ENCODE peak calls at places on chromosomes 3 and 15, in seven cellular contexts. One of them, this sample, is unnamed.

GRCh38 chr15:25455244-25455643 is 16.4 kb upstream of the UBE3A start:
- DNase-seq in breast epithelium: no peak
- DNase-seq in nephron progenitor cell: no peak
- DNase-seq in T-helper 1 cell: no peak
- DNase-seq in activated T-helper 1 cell treated with Interleukin-2 at 50 U/mL for 16 hours: no peak
- DNase-seq in stimulated activated CD4-positive, alpha-beta T cell treated with anti-CD3 and anti-CD28 coated beads, Interleukin-2, amount 100 ng/mL, for 48 hours: no peak
- DNase-seq in WTC11: no peak
- DNase-seq in this sample: no peak

GRCh38 chr3:45751537-45752242 is 44.6 kb downstream of the SLC6A20 start:
- DNase-seq in breast epithelium: no peak
- DNase-seq in nephron progenitor cell: no peak
- DNase-seq in T-helper 1 cell: no peak
- DNase-seq in activated T-helper 1 cell treated with Interleukin-2 at 50 U/mL for 16 hours: no peak
- DNase-seq in stimulated activated CD4-positive, alpha-beta T cell treated with anti-CD3 and anti-CD28 coated beads, Interleukin-2, amount 100 ng/mL, for 48 hours: no peak
- DNase-seq in WTC11: no peak
- DNase-seq in this sample: no peak

GRCh38 chr3:20064796-20065564 is 24.7 kb downstream of the KAT2B start:
- DNase-seq in breast epithelium: no peak
- DNase-seq in nephron progenitor cell: no peak
- DNase-seq in T-helper 1 cell: no peak
- DNase-seq in activated T-helper 1 cell treated with Interleukin-2 at 50 U/mL for 16 hours: no peak
- DNase-seq in stimulated activated CD4-positive, alpha-beta T cell treated with anti-CD3 and anti-CD28 coated beads, Interleukin-2, amount 100 ng/mL, for 48 hours: no peak
- DNase-seq in WTC11: no peak
- DNase-seq in this sample: no peak

GRCh38 chr3:16807441-16807840 is 77.3 kb upstream of the PLCL2 start:
- DNase-seq in breast epithelium: no peak
- DNase-seq in nephron progenitor cell: no peak
- DNase-seq in T-helper 1 cell: no peak
- DNase-seq in activated T-helper 1 cell treated with Interleukin-2 at 50 U/mL for 16 hours: no peak
- DNase-seq in stimulated activated CD4-positive, alpha-beta T cell treated with anti-CD3 and anti-CD28 coated beads, Interleukin-2, amount 100 ng/mL, for 48 hours: no peak
- DNase-seq in WTC11: no peak
- DNase-seq in this sample: no peak

GRCh38 chr3:156811092-156811862 is 14.9 kb upstream of the LEKR1 start:
- DNase-seq in breast epithelium: peak
- DNase-seq in nephron progenitor cell: no peak
- DNase-seq in T-helper 1 cell: no peak
- DNase-seq in activated T-helper 1 cell treated with Interleukin-2 at 50 U/mL for 16 hours: no peak
- DNase-seq in stimulated activated CD4-positive, alpha-beta T cell treated with anti-CD3 and anti-CD28 coated beads, Interleukin-2, amount 100 ng/mL, for 48 hours: no peak
- DNase-seq in WTC11: no peak
- DNase-seq in this sample: no peak

GRCh38 chr3:171261487-171261886 is 198.7 kb downstream of the TNIK start:
- DNase-seq in breast epithelium: no peak
- DNase-seq in nephron progenitor cell: no peak
- DNase-seq in T-helper 1 cell: no peak
- DNase-seq in activated T-helper 1 cell treated with Interleukin-2 at 50 U/mL for 16 hours: no peak
- DNase-seq in stimulated activated CD4-positive, alpha-beta T cell treated with anti-CD3 and anti-CD28 coated beads, Interleukin-2, amount 100 ng/mL, for 48 hours: no peak
- DNase-seq in WTC11: no peak
- DNase-seq in this sample: no peak

GRCh38 chr15:39642011-39642640 is 61.2 kb downstream of the THBS1 start:
- DNase-seq in breast epithelium: no peak
- DNase-seq in nephron progenitor cell: no peak
- DNase-seq in T-helper 1 cell: no peak
- DNase-seq in activated T-helper 1 cell treated with Interleukin-2 at 50 U/mL for 16 hours: no peak
- DNase-seq in stimulated activated CD4-positive, alpha-beta T cell treated with anti-CD3 and anti-CD28 coated beads, Interleukin-2, amount 100 ng/mL, for 48 hours: no peak
- DNase-seq in WTC11: no peak
- DNase-seq in this sample: no peak

GRCh38 chr3:49924683-49925082 is 4.9 kb downstream of the MON1A start:
- DNase-seq in breast epithelium: no peak
- DNase-seq in nephron progenitor cell: no peak
- DNase-seq in T-helper 1 cell: no peak
- DNase-seq in activated T-helper 1 cell treated with Interleukin-2 at 50 U/mL for 16 hours: no peak
- DNase-seq in stimulated activated CD4-positive, alpha-beta T cell treated with anti-CD3 and anti-CD28 coated beads, Interleukin-2, amount 100 ng/mL, for 48 hours: no peak
- DNase-seq in WTC11: no peak
- DNase-seq in this sample: no peak

GRCh38 chr15:39886418-39886817 is 33.6 kb downstream of the GPR176 start:
- DNase-seq in breast epithelium: no peak
- DNase-seq in nephron progenitor cell: no peak
- DNase-seq in T-helper 1 cell: no peak
- DNase-seq in activated T-helper 1 cell treated with Interleukin-2 at 50 U/mL for 16 hours: no peak
- DNase-seq in stimulated activated CD4-positive, alpha-beta T cell treated with anti-CD3 and anti-CD28 coated beads, Interleukin-2, amount 100 ng/mL, for 48 hours: no peak
- DNase-seq in WTC11: no peak
- DNase-seq in this sample: no peak

GRCh38 chr3:67522081-67522480 is 132.3 kb downstream of the SUCLG2 start:
- DNase-seq in breast epithelium: no peak
- DNase-seq in nephron progenitor cell: no peak
- DNase-seq in T-helper 1 cell: no peak
- DNase-seq in activated T-helper 1 cell treated with Interleukin-2 at 50 U/mL for 16 hours: no peak
- DNase-seq in stimulated activated CD4-positive, alpha-beta T cell treated with anti-CD3 and anti-CD28 coated beads, Interleukin-2, amount 100 ng/mL, for 48 hours: no peak
- DNase-seq in WTC11: no peak
- DNase-seq in this sample: no peak

GRCh38 chr15:62782100-62782791 is 260.3 kb upstream of the TPM1 start:
- DNase-seq in breast epithelium: peak
- DNase-seq in nephron progenitor cell: peak
- DNase-seq in T-helper 1 cell: no peak
- DNase-seq in activated T-helper 1 cell treated with Interleukin-2 at 50 U/mL for 16 hours: no peak
- DNase-seq in stimulated activated CD4-positive, alpha-beta T cell treated with anti-CD3 and anti-CD28 coated beads, Interleukin-2, amount 100 ng/mL, for 48 hours: no peak
- DNase-seq in WTC11: peak
- DNase-seq in this sample: no peak

GRCh38 chr15:77939851-77940250 is 137.7 kb downstream of the TBC1D2B start:
- DNase-seq in breast epithelium: no peak
- DNase-seq in nephron progenitor cell: no peak
- DNase-seq in T-helper 1 cell: no peak
- DNase-seq in activated T-helper 1 cell treated with Interleukin-2 at 50 U/mL for 16 hours: no peak
- DNase-seq in stimulated activated CD4-positive, alpha-beta T cell treated with anti-CD3 and anti-CD28 coated beads, Interleukin-2, amount 100 ng/mL, for 48 hours: no peak
- DNase-seq in WTC11: no peak
- DNase-seq in this sample: no peak

GRCh38 chr15:67883228-67883773 is 43.5 kb upstream of the RNU6-1 start:
- DNase-seq in breast epithelium: no peak
- DNase-seq in nephron progenitor cell: peak
- DNase-seq in T-helper 1 cell: no peak
- DNase-seq in activated T-helper 1 cell treated with Interleukin-2 at 50 U/mL for 16 hours: no peak
- DNase-seq in stimulated activated CD4-positive, alpha-beta T cell treated with anti-CD3 and anti-CD28 coated beads, Interleukin-2, amount 100 ng/mL, for 48 hours: no peak
- DNase-seq in WTC11: no peak
- DNase-seq in this sample: no peak

GRCh38 chr3:120615863-120616599 is 19.9 kb downstream of the NDUFB4 start:
- DNase-seq in breast epithelium: no peak
- DNase-seq in nephron progenitor cell: no peak
- DNase-seq in T-helper 1 cell: no peak
- DNase-seq in activated T-helper 1 cell treated with Interleukin-2 at 50 U/mL for 16 hours: no peak
- DNase-seq in stimulated activated CD4-positive, alpha-beta T cell treated with anti-CD3 and anti-CD28 coated beads, Interleukin-2, amount 100 ng/mL, for 48 hours: no peak
- DNase-seq in WTC11: no peak
- DNase-seq in this sample: no peak

GRCh38 chr3:30531017-30531570 is 75.3 kb upstream of the TGFBR2 start:
- DNase-seq in breast epithelium: no peak
- DNase-seq in nephron progenitor cell: peak
- DNase-seq in T-helper 1 cell: no peak
- DNase-seq in activated T-helper 1 cell treated with Interleukin-2 at 50 U/mL for 16 hours: no peak
- DNase-seq in stimulated activated CD4-positive, alpha-beta T cell treated with anti-CD3 and anti-CD28 coated beads, Interleukin-2, amount 100 ng/mL, for 48 hours: no peak
- DNase-seq in WTC11: no peak
- DNase-seq in this sample: no peak

GRCh38 chr15:100818927-100819326 is 60.7 kb upstream of the ALDH1A3 start:
- DNase-seq in breast epithelium: no peak
- DNase-seq in nephron progenitor cell: no peak
- DNase-seq in T-helper 1 cell: no peak
- DNase-seq in activated T-helper 1 cell treated with Interleukin-2 at 50 U/mL for 16 hours: no peak
- DNase-seq in stimulated activated CD4-positive, alpha-beta T cell treated with anti-CD3 and anti-CD28 coated beads, Interleukin-2, amount 100 ng/mL, for 48 hours: no peak
- DNase-seq in WTC11: no peak
- DNase-seq in this sample: no peak

GRCh38 chr3:178500631-178501030 is 35.6 kb upstream of the KCNMB2 start:
- DNase-seq in breast epithelium: no peak
- DNase-seq in nephron progenitor cell: no peak
- DNase-seq in T-helper 1 cell: no peak
- DNase-seq in activated T-helper 1 cell treated with Interleukin-2 at 50 U/mL for 16 hours: no peak
- DNase-seq in stimulated activated CD4-positive, alpha-beta T cell treated with anti-CD3 and anti-CD28 coated beads, Interleukin-2, amount 100 ng/mL, for 48 hours: no peak
- DNase-seq in WTC11: no peak
- DNase-seq in this sample: no peak

GRCh38 chr3:31285808-31286486 is 246.8 kb upstream of the STT3B start:
- DNase-seq in breast epithelium: no peak
- DNase-seq in nephron progenitor cell: no peak
- DNase-seq in T-helper 1 cell: no peak
- DNase-seq in activated T-helper 1 cell treated with Interleukin-2 at 50 U/mL for 16 hours: no peak
- DNase-seq in stimulated activated CD4-positive, alpha-beta T cell treated with anti-CD3 and anti-CD28 coated beads, Interleukin-2, amount 100 ng/mL, for 48 hours: no peak
- DNase-seq in WTC11: no peak
- DNase-seq in this sample: no peak

GRCh38 chr15:53918180-53919079 is 59.8 kb upstream of the UNC13C start:
- DNase-seq in breast epithelium: no peak
- DNase-seq in nephron progenitor cell: no peak
- DNase-seq in T-helper 1 cell: no peak
- DNase-seq in activated T-helper 1 cell treated with Interleukin-2 at 50 U/mL for 16 hours: no peak
- DNase-seq in stimulated activated CD4-positive, alpha-beta T cell treated with anti-CD3 and anti-CD28 coated beads, Interleukin-2, amount 100 ng/mL, for 48 hours: no peak
- DNase-seq in WTC11: no peak
- DNase-seq in this sample: no peak

GRCh38 chr15:96350321-96350720 is 19.8 kb downstream of the NR2F2 start:
- DNase-seq in breast epithelium: no peak
- DNase-seq in nephron progenitor cell: no peak
- DNase-seq in T-helper 1 cell: no peak
- DNase-seq in activated T-helper 1 cell treated with Interleukin-2 at 50 U/mL for 16 hours: no peak
- DNase-seq in stimulated activated CD4-positive, alpha-beta T cell treated with anti-CD3 and anti-CD28 coated beads, Interleukin-2, amount 100 ng/mL, for 48 hours: no peak
- DNase-seq in WTC11: no peak
- DNase-seq in this sample: no peak

GRCh38 chr15:47720555-47720954 is 3.2 kb downstream of the SEMA6D start:
- DNase-seq in breast epithelium: no peak
- DNase-seq in nephron progenitor cell: no peak
- DNase-seq in T-helper 1 cell: no peak
- DNase-seq in activated T-helper 1 cell treated with Interleukin-2 at 50 U/mL for 16 hours: no peak
- DNase-seq in stimulated activated CD4-positive, alpha-beta T cell treated with anti-CD3 and anti-CD28 coated beads, Interleukin-2, amount 100 ng/mL, for 48 hours: no peak
- DNase-seq in WTC11: no peak
- DNase-seq in this sample: no peak

GRCh38 chr3:10761583-10761982 is 54.4 kb upstream of the SLC6A11 start:
- DNase-seq in breast epithelium: no peak
- DNase-seq in nephron progenitor cell: no peak
- DNase-seq in T-helper 1 cell: no peak
- DNase-seq in activated T-helper 1 cell treated with Interleukin-2 at 50 U/mL for 16 hours: no peak
- DNase-seq in stimulated activated CD4-positive, alpha-beta T cell treated with anti-CD3 and anti-CD28 coated beads, Interleukin-2, amount 100 ng/mL, for 48 hours: no peak
- DNase-seq in WTC11: no peak
- DNase-seq in this sample: no peak

GRCh38 chr3:171833775-171834460 is 9.2 kb upstream of the TMEM212 start:
- DNase-seq in breast epithelium: no peak
- DNase-seq in nephron progenitor cell: no peak
- DNase-seq in T-helper 1 cell: no peak
- DNase-seq in activated T-helper 1 cell treated with Interleukin-2 at 50 U/mL for 16 hours: no peak
- DNase-seq in stimulated activated CD4-positive, alpha-beta T cell treated with anti-CD3 and anti-CD28 coated beads, Interleukin-2, amount 100 ng/mL, for 48 hours: no peak
- DNase-seq in WTC11: no peak
- DNase-seq in this sample: no peak

GRCh38 chr15:75431682-75432081 is 19.8 kb downstream of the SIN3A start:
- DNase-seq in breast epithelium: no peak
- DNase-seq in nephron progenitor cell: no peak
- DNase-seq in T-helper 1 cell: no peak
- DNase-seq in activated T-helper 1 cell treated with Interleukin-2 at 50 U/mL for 16 hours: no peak
- DNase-seq in stimulated activated CD4-positive, alpha-beta T cell treated with anti-CD3 and anti-CD28 coated beads, Interleukin-2, amount 100 ng/mL, for 48 hours: no peak
- DNase-seq in WTC11: no peak
- DNase-seq in this sample: no peak

This sample was measured in stimulated activated effector memory CD8-positive, alpha-beta T cell treated with anti-CD3 and anti-CD28 coated beads, Interleukin-12 subunit alpha, Interleukin-12 subunit beta, amount 100 ng/mL, for 72 hours.